ENCODE peak calls at places on chromosomes 5 and 9, in six cellular contexts. O is A549, S is IMR-90, H is GM12878, P is SK-N-SH, X is HepG2. I is an unnamed sample.

GRCh38 chr5:178589180-178590140 is 733 bp downstream of the COL23A1 start:
- DNase-seq in P (peak; percentile 91), H (no peak), O (no peak), S (peak; percentile 11), X (no peak), I (peak; percentile 43)

GRCh38 chr5:33650911-33651310 is 210.1 kb downstream of the TARS1 start:
- DNase-seq in X (no peak), H (no peak), S (peak; percentile 5), P (no peak), O (no peak), I (no peak)

GRCh38 chr5:154817815-154818214 is 32.6 kb downstream of the FAXDC2 start:
- DNase-seq in S (no peak), H (no peak), P (no peak), O (no peak), X (no peak), I (no peak)

GRCh38 chr5:172144291-172144815 is 43.7 kb downstream of the STK10 start:
- DNase-seq in O (no peak), S (peak; percentile 41), P (peak; percentile 68), H (no peak), X (peak; percentile 67), I (peak; percentile 72)

GRCh38 chr5:150641006-150641570 is 628 bp downstream of the SYNPO start:
- DNase-seq in S (peak; percentile 77), O (peak; percentile 91), H (no peak), X (peak; percentile 15), P (no peak), I (no peak)

GRCh38 chr9:1939926-1940368 is 75.2 kb upstream of the SMARCA2 start:
- DNase-seq in H (peak; percentile 82), S (peak; percentile 1), X (peak; percentile 12), P (peak; percentile 54), O (peak; percentile 35), I (peak; percentile 26)

GRCh38 chr5:10423009-10423408 is 18.7 kb upstream of the ROPN1L start:
- DNase-seq in P (no peak), H (no peak), O (no peak), S (no peak), X (no peak), I (no peak)

GRCh38 chr9:113558632-113559502 is 95.3 kb downstream of the RGS3 start:
- DNase-seq in H (no peak), X (peak; percentile 83), S (peak; percentile 82), P (peak; percentile 76), O (no peak), I (no peak)

GRCh38 chr5:95554647-95555548 is at the start of the genes ARSK and SKIC3:
- DNase-seq in S (peak; percentile 99), H (peak; percentile 99), O (peak; percentile 98), P (peak; percentile 92), X (peak; percentile 97), I (peak; percentile 98)

GRCh38 chr9:34602906-34603305 is 9.0 kb downstream of the RPP25L start:
- DNase-seq in O (no peak), P (no peak), X (no peak), H (no peak), S (no peak), I (no peak)

GRCh38 chr9:136023401-136024225 is 62.4 kb upstream of the UBAC1 start:
- DNase-seq in X (no peak), O (no peak), P (peak; percentile 41), S (peak; percentile 81), H (no peak), I (no peak)

GRCh38 chr9:137396227-137396626 is 26.7 kb downstream of the EXD3 start:
- DNase-seq in S (peak; percentile 96), X (peak; percentile 70), H (no peak), P (no peak), O (peak; percentile 71), I (no peak)

GRCh38 chr5:124337996-124338395 is 408.4 kb downstream of the ZNF608 start:
- DNase-seq in X (no peak), H (no peak), O (no peak), S (peak; percentile 10), P (no peak), I (no peak)

GRCh38 chr9:86706391-86706790 is 240.9 kb downstream of the GAS1 start:
- DNase-seq in S (peak; percentile 62), X (no peak), P (no peak), H (no peak), O (no peak), I (no peak)

GRCh38 chr5:73998496-73998895 is 372.5 kb downstream of the ARHGEF28 start:
- DNase-seq in P (no peak), X (peak; percentile 30), H (no peak), S (no peak), O (no peak), I (no peak)

GRCh38 chr5:167573274-167574127 is 717.9 kb upstream of the WWC1 start:
- DNase-seq in P (peak; percentile 20), H (no peak), S (peak; percentile 50), X (no peak), O (no peak), I (no peak)

GRCh38 chr5:160471761-160472160 is 50.1 kb downstream of the PTTG1 start:
- DNase-seq in P (no peak), H (no peak), X (no peak), S (no peak), O (no peak), I (no peak)

GRCh38 chr5:43589310-43589709 is 13.7 kb upstream of the NNT start:
- DNase-seq in H (no peak), S (no peak), P (no peak), O (no peak), X (no peak), I (no peak)

GRCh38 chr5:130795037-130795436 is 370.0 kb downstream of the HINT1 start:
- DNase-seq in S (no peak), P (no peak), O (no peak), X (no peak), H (no peak), I (no peak)

GRCh38 chr5:95781101-95781583 is 41.4 kb downstream of the GLRX start:
- DNase-seq in O (peak; percentile 85), S (peak; percentile 85), H (peak; percentile 51), P (peak; percentile 68), X (peak; percentile 73), I (peak; percentile 59)

GRCh38 chr5:150120617-150121447 is 34.5 kb upstream of the CSF1R start:
- DNase-seq in H (no peak), O (no peak), P (no peak), S (no peak), X (no peak), I (no peak)

GRCh38 chr5:89703799-89704198 is 705.8 kb downstream of the CETN3 start:
- DNase-seq in S (no peak), X (no peak), P (no peak), H (no peak), O (no peak), I (no peak)

GRCh38 chr5:81895312-81895711 is 76.5 kb upstream of the ATG10 start:
- DNase-seq in S (peak; percentile 8), X (no peak), O (no peak), H (no peak), P (no peak), I (no peak)

GRCh38 chr9:96186601-96187011 is 115.4 kb downstream of the HSD17B3 start:
- DNase-seq in X (no peak), H (no peak), O (no peak), P (no peak), S (no peak), I (no peak)

GRCh38 chr5:109743770-109744212 is 54.1 kb downstream of the MAN2A1 start:
- DNase-seq in S (peak; percentile 95), X (peak; percentile 6), O (peak; percentile 69), H (no peak), P (no peak), I (peak; percentile 69)

DNA sequence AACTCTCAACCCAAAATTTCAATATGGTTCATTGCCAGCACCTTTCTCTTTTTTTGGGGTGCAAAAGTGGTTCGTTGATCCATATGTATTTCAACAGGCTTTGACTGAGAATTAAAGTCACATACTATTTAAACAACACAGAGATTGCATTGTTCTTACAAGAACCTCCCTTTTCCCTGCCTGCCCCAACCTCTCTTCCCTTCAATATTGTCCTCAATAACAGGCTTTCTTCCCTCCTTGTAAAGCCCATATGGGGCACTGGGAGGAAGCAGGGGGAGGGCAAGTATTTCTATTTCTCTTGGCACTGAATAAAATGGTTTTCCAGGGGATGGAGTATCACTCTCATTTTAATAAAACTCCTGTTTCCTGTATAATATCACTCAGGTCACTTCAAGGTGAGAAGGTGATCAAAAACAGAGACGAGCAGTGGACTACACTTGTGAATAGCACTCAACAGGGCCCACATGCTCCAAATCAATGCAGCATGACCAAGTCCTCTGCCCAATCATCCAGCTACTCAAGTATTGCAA is 65.1 kb downstream of the EFNA5 start:
- DNase-seq in P (no peak), O (no peak), X (no peak), S (no peak), H (no peak), I (no peak)
- TF ChIP-seq SMC3 in P (no peak), O (no peak), X (no peak), S (no peak), H (no peak), I (no peak)

DNA sequence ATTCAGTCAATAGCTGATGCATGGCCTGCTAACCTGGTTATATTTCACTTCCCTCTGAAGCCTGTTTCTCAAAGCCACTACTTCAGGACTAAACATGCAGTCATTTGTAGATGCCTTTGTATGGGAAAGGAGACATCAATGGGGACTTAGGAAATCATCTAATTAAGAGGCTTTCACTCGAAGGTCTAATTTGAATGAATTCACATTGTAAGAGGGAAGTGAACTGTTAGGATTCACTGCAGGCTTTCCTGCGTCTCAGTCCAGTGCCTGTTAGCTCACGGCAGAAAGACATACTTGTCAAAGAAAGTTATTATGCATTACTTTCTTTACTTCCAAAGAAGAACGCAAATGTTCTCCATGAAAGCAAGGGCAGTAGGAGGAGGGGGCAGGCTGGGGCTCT is 50.6 kb upstream of the CDK20 start:
- DNase-seq in H (no peak), O (no peak), X (no peak), P (no peak), S (no peak), I (no peak)
- TF ChIP-seq SMC3 in H (no peak), O (no peak), X (no peak), P (no peak), S (no peak), I (no peak)

DNA sequence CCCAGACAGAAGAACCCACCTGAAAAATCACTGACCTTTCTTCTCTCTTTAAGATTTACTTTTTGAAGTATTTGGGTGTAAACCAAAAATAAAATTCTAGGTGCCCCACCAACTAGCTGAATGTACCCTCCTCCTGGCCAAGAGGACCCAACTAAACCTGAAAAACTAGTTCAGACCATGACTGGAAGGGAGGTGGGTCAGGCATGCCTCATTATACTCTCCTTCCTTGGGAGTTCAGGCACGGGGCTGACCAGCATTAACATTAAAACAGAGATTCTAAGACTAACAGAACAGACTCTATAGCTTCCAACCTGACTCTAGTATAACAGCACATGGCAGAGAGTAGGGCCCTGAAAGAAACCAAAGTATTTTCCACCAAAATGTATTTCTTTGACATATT is 61.4 kb downstream of the CERT1 start:
- DNase-seq in H (no peak), P (no peak), S (no peak), O (no peak), X (no peak), I (no peak)
- TF ChIP-seq SMC3 in H (no peak), P (no peak), S (no peak), O (no peak), X (no peak), I (no peak)

DNA sequence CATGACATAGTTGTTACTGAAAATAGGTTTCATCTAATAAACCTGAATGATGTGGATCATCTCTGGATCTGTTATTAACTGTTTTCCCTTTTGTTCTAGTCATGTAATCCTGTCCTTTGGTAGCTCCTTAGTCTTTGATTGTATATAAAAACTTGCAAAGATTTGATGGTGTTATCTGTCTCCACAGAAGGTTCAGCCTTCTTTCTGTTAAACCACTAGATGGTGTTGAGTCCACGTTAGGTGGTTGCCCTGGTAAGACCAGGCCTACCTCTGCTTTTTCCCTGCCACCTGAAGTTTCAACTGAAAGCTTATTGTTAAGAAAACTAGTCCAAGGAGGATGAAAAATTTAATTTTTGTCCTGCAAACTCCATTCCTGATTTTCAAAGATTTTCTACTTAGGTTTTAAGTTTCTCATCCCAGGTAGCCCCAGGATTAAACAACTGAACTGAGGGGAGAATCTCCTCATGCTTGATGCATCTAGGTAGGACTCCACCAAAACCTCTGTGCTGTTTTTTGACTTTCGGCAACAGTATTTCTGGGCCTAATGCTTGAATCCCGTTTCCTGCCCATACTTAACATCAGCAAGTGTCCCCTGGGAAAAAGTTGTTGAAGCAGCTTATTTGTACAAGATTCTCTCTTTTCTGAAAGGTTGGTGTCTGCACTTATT is 68.5 kb downstream of the RICTOR start:
- DNase-seq in X (peak; percentile 12), S (peak; percentile 22), O (peak; percentile 68), P (no peak), H (no peak), I (peak; percentile 44)
- TF ChIP-seq SMC3 in X (peak; percentile 25), S (no peak), O (peak; percentile 60), P (no peak), H (peak; percentile 25), I (peak; percentile 36)